ENCODE peak calls at places on chromosomes 3 and 15, in seven cellular contexts. V, G, P, S, J, U and B are unnamed samples. For H3K36me3, the result is how much of the 10 kb centered on the place peaks cover.

GRCh38 chr15:95832655-95833054 is 497.8 kb upstream of the NR2F2 start:
- DNase-seq in V (no peak), G (no peak), P (no peak), S (no peak), J (no peak), U (no peak), B (no peak)

GRCh38 chr15:43118276-43118675 is 12.4 kb upstream of the UBR1 start:
- DNase-seq in V (no peak), G (no peak), P (no peak), S (no peak), J (no peak), U (no peak), B (no peak)

GRCh38 chr3:43161684-43162512 is 56.0 kb upstream of the POMGNT2 start:
- DNase-seq in V (no peak), G (no peak), P (peak), S (peak), J (peak), U (peak), B (no peak)

GRCh38 chr15:37034392-37034791 is 66.0 kb downstream of the MEIS2 start:
- DNase-seq in V (no peak), G (no peak), P (no peak), S (no peak), J (no peak), U (no peak), B (no peak)

GRCh38 chr3:62926494-62926893 is 51.3 kb upstream of the CADPS start:
- DNase-seq in V (peak), G (no peak), P (no peak), S (no peak), J (no peak), U (no peak), B (no peak)

GRCh38 chr3:49723301-49723630 is 485 bp downstream of the GMPPB start:
- DNase-seq in V (peak), G (peak), P (peak), S (peak), J (peak), U (peak), B (no peak)

GRCh38 chr15:48555244-48555804 is 90.2 kb downstream of the FBN1 start:
- DNase-seq in V (no peak), G (no peak), P (no peak), S (peak), J (no peak), U (no peak), B (no peak)

GRCh38 chr15:40048155-40048792 is 9.3 kb upstream of the SRP14 start:
- DNase-seq in V (no peak), G (peak), P (no peak), S (no peak), J (peak), U (no peak), B (no peak)

GRCh38 chr3:55090310-55090709 is 162.5 kb upstream of the LRTM1 start:
- DNase-seq in V (no peak), G (no peak), P (no peak), S (no peak), J (no peak), U (no peak), B (no peak)

GRCh38 chr15:70182858-70183695 is 85.4 kb upstream of the TLE3 start:
- DNase-seq in V (no peak), G (no peak), P (peak), S (no peak), J (no peak), U (no peak), B (no peak)

GRCh38 chr3:186750316-186750715 is 33.1 kb upstream of the EIF4A2 start:
- DNase-seq in V (no peak), G (no peak), P (no peak), S (no peak), J (no peak), U (no peak), B (no peak)
- H3K36me3 ChIP-seq in V (under half), G (under half), P (under half), S (under half), J (under half), U (under half), B (under half)

DNA sequence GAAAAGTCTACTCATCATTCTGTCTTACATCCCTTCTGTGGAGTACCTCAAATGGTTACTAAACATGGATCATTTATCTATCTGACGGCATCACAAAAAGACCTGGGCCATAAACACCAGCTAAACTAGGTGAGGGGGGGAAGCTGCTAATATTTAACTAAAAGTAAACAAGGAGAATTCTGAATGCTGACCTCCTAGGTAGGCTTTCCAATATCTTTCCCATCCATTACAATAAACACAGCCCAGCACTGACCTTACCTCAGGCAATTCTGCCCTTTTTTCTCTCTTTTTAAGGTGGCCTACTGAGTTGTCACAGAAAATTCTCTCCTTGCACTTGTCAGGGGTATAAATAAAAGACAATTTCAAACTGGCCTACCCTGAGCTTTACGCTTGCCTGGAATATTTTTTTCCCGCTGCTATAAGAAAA is 33.1 kb downstream of the USF3 start:
- DNase-seq in V (no peak), G (no peak), P (no peak), S (no peak), J (no peak), U (peak), B (no peak)
- H3K36me3 ChIP-seq in V (under half), G (under half), P (under half), S (under half), J (half or more), U (under half), B (under half)

DNA sequence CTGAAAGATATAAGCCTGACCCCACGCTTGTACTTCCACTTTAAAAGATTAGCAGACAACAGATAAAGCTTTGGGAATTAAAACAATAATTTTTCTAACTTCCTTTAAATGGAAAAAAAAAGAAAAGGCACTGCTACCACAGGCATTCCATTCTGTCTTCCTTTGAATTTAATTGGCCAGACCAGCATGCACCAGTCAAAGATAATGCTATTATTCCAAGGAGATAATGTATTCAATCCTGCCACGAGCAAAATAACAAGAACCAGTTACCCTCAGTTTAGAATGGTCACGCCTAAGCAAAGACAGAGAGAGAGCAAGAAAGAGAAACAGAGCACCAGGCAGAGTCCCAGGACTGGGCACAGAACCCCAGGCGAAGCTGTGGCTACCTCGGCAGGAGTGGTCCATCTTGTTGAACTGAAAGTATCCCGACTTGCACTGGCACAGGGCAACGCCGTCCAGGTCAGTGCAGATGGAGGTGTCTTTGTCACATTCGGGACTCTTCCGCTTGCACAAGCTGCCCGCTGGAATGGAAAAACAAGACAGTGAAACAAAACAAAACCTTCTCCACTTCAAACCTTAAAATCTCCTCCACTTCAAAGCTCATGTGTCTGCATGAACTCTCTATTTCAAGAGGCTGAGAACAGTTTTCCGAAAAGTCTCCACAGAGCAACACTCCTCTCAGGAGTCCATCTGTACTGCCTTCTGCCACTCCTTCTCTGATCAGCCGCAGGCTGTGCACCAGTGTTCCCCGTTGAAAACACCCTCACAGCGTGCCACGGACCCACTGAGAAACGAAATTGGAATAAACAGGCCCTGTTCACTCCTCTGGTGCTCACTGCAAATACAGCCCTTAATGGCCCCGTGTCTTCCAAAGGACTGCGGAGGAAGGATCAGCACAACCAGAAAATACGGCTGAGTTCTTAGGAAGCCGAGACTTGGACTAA is 58.2 kb downstream of the HEG1 start:
- DNase-seq in V (no peak), G (no peak), P (no peak), S (no peak), J (no peak), U (no peak), B (no peak)
- H3K36me3 ChIP-seq in V (under half), G (under half), P (under half), S (under half), J (half or more), U (under half), B (under half)

GRCh38 chr3:134372405-134373277 is 1.6 kb downstream of the AMOTL2 start:
- DNase-seq in V (no peak), G (peak), P (no peak), S (no peak), J (no peak), U (no peak), B (no peak)
- H3K36me3 ChIP-seq in V (under half), G (under half), P (under half), S (under half), J (under half), U (under half), B (under half)

DNA sequence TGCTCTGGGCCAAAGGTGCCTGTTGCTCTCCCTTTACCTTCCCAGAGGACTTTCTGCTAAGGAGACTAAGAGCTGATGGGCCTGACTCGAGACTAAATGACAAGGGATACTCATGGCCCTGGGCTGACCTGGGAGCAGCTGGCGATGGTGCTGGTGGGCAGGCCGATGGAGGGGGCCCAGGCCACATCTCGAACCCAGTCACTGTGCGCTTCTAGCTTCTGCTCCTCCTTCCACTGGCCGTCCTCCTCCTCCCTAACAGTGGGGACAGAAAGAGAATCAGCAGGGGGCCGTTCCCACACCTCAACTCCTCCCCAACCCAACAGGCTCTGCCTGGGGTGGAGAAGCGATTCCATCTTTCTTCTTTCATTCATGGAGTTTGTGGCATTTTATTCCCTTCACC is 12.2 kb upstream of the GHRL start:
- DNase-seq in V (no peak), G (no peak), P (no peak), S (no peak), J (no peak), U (no peak), B (no peak)
- H3K36me3 ChIP-seq in V (under half), G (half or more), P (half or more), S (under half), J (half or more), U (under half), B (under half)

DNA sequence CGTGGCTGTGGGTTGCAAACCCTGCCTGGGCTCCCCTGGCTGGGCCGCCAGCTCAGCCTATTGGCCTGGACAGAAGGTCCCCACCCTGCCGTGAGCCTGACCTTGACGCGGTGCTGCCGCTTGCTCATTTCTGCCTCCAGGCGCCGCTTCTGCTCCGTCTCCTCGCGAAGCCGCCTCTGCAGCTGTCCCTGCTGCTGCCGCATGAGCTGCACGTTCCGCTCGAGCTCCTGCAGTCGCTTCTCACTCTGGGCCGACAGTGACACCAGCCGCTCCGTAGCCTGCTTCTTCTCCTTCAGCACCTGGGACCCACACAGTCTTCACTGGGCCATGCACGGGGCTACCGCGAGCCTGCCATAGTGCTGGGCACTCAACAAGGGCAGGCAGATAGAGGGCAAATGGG is 21.7 kb downstream of the KIF7 start:
- DNase-seq in V (no peak), G (no peak), P (no peak), S (no peak), J (no peak), U (no peak), B (no peak)
- H3K36me3 ChIP-seq in V (under half), G (under half), P (under half), S (under half), J (under half), U (under half), B (under half)

GRCh38 chr15:52624262-52624661 is 54.9 kb downstream of the ATOSA start:
- DNase-seq in V (no peak), G (no peak), P (no peak), S (no peak), J (no peak), U (peak), B (no peak)

GRCh38 chr15:52620496-52620895 is 51.7 kb upstream of the ARPP19 start:
- DNase-seq in V (no peak), G (no peak), P (no peak), S (no peak), J (no peak), U (no peak), B (no peak)

GRCh38 chr15:52626671-52627369 is 52.4 kb downstream of the ATOSA start:
- DNase-seq in V (no peak), G (no peak), P (no peak), S (no peak), J (no peak), U (no peak), B (no peak)

DNA sequence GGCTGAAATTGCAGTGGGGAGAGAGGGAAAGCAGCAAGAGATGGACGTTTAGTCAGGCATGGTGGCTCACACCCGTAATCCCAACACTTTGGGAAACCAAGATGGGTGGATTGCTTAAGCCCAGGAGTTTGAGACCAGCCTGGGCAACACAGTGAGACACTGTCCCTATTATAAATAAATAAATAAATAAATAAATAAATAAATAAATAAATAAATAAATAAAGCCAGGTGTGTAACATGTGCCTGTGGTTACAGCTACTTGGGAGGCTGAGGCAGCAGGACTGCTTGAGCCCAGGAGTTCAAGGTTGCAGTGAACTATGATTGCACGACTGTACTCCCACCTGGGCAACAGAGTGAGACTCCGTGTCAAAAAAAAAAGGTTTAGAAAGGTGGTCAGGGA is 54.0 kb upstream of the ARPP19 start:
- DNase-seq in V (no peak), G (no peak), P (no peak), S (no peak), J (no peak), U (no peak), B (no peak)
- H3K36me3 ChIP-seq in V (under half), G (half or more), P (under half), S (under half), J (under half), U (under half), B (under half)